ENCODE peak calls at places on chromosomes 7 and 10, in five cellular contexts. W, P, R, U and Z are unnamed samples.

GRCh38 chr10:69457771-69458237 is 6.5 kb downstream of the TSPAN15 start:
- DNase-seq in W (no peak), P (no peak), R (no peak), U (peak), Z (no peak)

GRCh38 chr10:12207114-12207513 is 11.1 kb downstream of the CDC123 start:
- DNase-seq in W (no peak), P (no peak), R (no peak), U (no peak), Z (no peak)

GRCh38 chr10:77247076-77247561 is 390.5 kb downstream of the KCNMA1 start:
- DNase-seq in W (peak), P (no peak), R (no peak), U (no peak), Z (no peak)

GRCh38 chr10:26755443-26755903 is 58.0 kb downstream of the PDSS1 start:
- DNase-seq in W (no peak), P (no peak), R (peak), U (peak), Z (peak)

GRCh38 chr7:156529982-156530381 is 110.6 kb upstream of the RNF32 start:
- DNase-seq in W (no peak), P (no peak), R (no peak), U (no peak), Z (no peak)

GRCh38 chr10:102152545-102152890 is 329 bp downstream of the NOLC1 start:
- DNase-seq in W (no peak), P (no peak), R (no peak), U (no peak), Z (no peak)

GRCh38 chr10:124174673-124175645 is 81.6 kb upstream of the CHST15 start:
- DNase-seq in W (no peak), P (no peak), R (no peak), U (no peak), Z (no peak)

GRCh38 chr7:47458057-47458456 is 123.9 kb downstream of the TNS3 start:
- DNase-seq in W (peak), P (no peak), R (no peak), U (no peak), Z (no peak)

GRCh38 chr7:130922206-130923112 is 188.5 kb upstream of the KLF14 start:
- DNase-seq in W (peak), P (no peak), R (no peak), U (no peak), Z (no peak)

GRCh38 chr7:154953006-154953684 is 49.8 kb downstream of the PAXIP1 start:
- DNase-seq in W (peak), P (peak), R (no peak), U (peak), Z (peak)

GRCh38 chr10:79347894-79348639 is 798 bp downstream of the PPIF start:
- DNase-seq in W (peak), P (no peak), R (no peak), U (peak), Z (peak)

GRCh38 chr7:19108985-19109946 is 8.2 kb downstream of the TWIST1 start:
- DNase-seq in W (no peak), P (no peak), R (no peak), U (no peak), Z (no peak)

GRCh38 chr10:125232841-125233240 is 72.5 kb upstream of the CTBP2 start:
- DNase-seq in W (no peak), P (no peak), R (no peak), U (no peak), Z (no peak)

GRCh38 chr7:143882611-143883078 is 19.3 kb downstream of the TCAF1 start:
- DNase-seq in W (peak), P (no peak), R (no peak), U (no peak), Z (no peak)

GRCh38 chr10:96999987-97000386 is 167.9 kb downstream of the LCOR start:
- DNase-seq in W (no peak), P (no peak), R (no peak), U (no peak), Z (no peak)

GRCh38 chr7:27169658-27170493 is 4.2 kb downstream of the HOXA10 start:
- DNase-seq in W (no peak), P (no peak), R (no peak), U (no peak), Z (no peak)

GRCh38 chr7:159328096-159328495 is 183.4 kb upstream of the VIPR2 start:
- DNase-seq in W (no peak), P (no peak), R (no peak), U (no peak), Z (peak)

GRCh38 chr7:122675011-122675410 is 23.9 kb downstream of the RNF133 start:
- DNase-seq in W (no peak), P (no peak), R (no peak), U (no peak), Z (no peak)

GRCh38 chr7:92768501-92769360 is 67.6 kb downstream of the CDK6 start:
- DNase-seq in W (no peak), P (no peak), R (peak), U (no peak), Z (no peak)

GRCh38 chr7:16491148-16491547 is 25.6 kb upstream of the SOSTDC1 start:
- DNase-seq in W (peak), P (no peak), R (no peak), U (no peak), Z (no peak)

GRCh38 chr10:2079603-2080078 is 342.3 kb upstream of the ADARB2 start:
- DNase-seq in W (peak), P (no peak), R (peak), U (no peak), Z (no peak)

GRCh38 chr10:114498413-114499111 is 94.3 kb upstream of the AFAP1L2 start:
- DNase-seq in W (no peak), P (no peak), R (peak), U (no peak), Z (no peak)

GRCh38 chr7:156220078-156220605 is 407.9 kb upstream of the SHH start:
- DNase-seq in W (no peak), P (no peak), R (no peak), U (no peak), Z (no peak)

GRCh38 chr10:47306429-47307210 is 6.6 kb downstream of the GDF10 start:
- DNase-seq in W (no peak), P (no peak), R (no peak), U (peak), Z (no peak)

GRCh38 chr10:47164800-47165128 is 135.2 kb upstream of the GDF10 start:
- DNase-seq in W (no peak), P (no peak), R (no peak), U (no peak), Z (no peak)

GRCh38 chr7:44978511-44979366 is at the start of gene MYO1G:
- DNase-seq in W (no peak), P (no peak), R (peak), U (no peak), Z (no peak)

GRCh38 chr7:158702196-158702595 is 2.4 kb downstream of the NCAPG2 start:
- DNase-seq in W (no peak), P (peak), R (no peak), U (no peak), Z (no peak)

GRCh38 chr10:75924309-75924920 is 493.0 kb downstream of the LRMDA start:
- DNase-seq in W (no peak), P (no peak), R (no peak), U (no peak), Z (no peak)

GRCh38 chr10:98365698-98366530 is 49.1 kb downstream of the PYROXD2 start:
- DNase-seq in W (no peak), P (no peak), R (no peak), U (no peak), Z (no peak)

GRCh38 chr7:34837316-34837715 is 179.3 kb downstream of the NPSR1 start:
- DNase-seq in W (no peak), P (no peak), R (no peak), U (no peak), Z (no peak)

GRCh38 chr10:89419548-89419947 is 5.2 kb downstream of the IFIT5 start:
- DNase-seq in W (no peak), P (no peak), R (no peak), U (no peak), Z (no peak)

GRCh38 chr7:128203710-128204214 is 37.3 kb upstream of the LEP start:
- DNase-seq in W (no peak), P (no peak), R (no peak), U (no peak), Z (no peak)

GRCh38 chr7:55365103-55365679 is at the start of gene LANCL2:
- DNase-seq in W (no peak), P (no peak), R (no peak), U (peak), Z (no peak)

GRCh38 chr7:106064329-106064728 is 47.8 kb downstream of the SYPL1 start:
- DNase-seq in W (no peak), P (no peak), R (no peak), U (no peak), Z (no peak)

GRCh38 chr10:8102708-8103401 is 48.4 kb downstream of the GATA3 start:
- DNase-seq in W (no peak), P (no peak), R (no peak), U (no peak), Z (no peak)

GRCh38 chr10:43867667-43868361 is 219.1 kb upstream of the ZNF32 start:
- DNase-seq in W (peak), P (no peak), R (no peak), U (no peak), Z (no peak)

GRCh38 chr10:96176985-96177384 is 46.9 kb downstream of the ZNF518A start:
- DNase-seq in W (no peak), P (no peak), R (no peak), U (no peak), Z (no peak)

GRCh38 chr10:71264345-71265200 is 52.2 kb downstream of the UNC5B start:
- DNase-seq in W (no peak), P (no peak), R (no peak), U (no peak), Z (no peak)

DNA sequence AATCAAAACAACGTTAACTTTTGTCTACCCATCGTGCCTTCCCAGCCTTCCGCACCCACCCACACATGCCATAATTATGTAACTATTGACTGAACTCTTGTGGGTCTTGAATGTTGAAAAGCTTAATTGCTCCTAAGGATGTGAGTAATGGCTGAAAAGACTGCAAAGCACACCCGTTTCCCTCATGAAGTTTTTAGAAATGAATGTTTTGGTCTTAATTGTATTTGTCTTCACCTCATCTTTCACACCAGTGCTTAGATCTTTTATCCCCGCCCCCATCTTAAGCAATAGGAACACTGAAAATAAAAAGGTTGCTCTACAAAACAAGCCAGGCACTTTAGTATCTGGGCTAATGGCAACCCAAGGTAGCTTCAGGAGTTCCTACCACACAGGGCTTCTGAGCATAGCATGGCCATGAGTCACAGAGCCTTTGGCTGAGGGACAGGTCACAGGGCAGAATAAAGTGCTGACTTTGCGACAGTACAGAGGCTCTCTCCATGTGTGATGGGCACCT is 690.5 kb downstream of the PARD3 start:
- DNase-seq in W (peak), P (no peak), R (no peak), U (no peak), Z (peak)
- TF ChIP-seq ATF3 in W (peak), P (no peak), R (no peak), U (no peak), Z (no peak)

DNA sequence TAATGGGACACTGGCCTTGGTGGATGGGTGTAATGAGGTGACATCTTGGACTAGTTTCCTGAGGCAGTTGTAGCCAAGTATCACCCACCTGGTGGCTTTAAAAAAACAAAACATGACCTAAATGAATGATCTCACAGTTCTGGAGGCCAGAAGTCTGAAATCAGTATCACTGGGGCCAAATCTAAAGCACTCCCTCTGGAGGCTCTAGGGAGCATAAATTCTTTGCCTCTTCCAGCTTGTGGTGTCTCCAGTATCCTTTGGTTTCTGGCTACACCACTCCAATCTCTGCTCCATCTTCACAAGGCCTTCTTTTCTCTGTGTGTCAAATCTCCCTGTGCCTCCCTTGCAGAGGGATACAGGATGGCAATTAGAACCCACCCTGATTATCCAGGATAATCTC is 342.9 kb downstream of the CALN1 start:
- DNase-seq in W (no peak), P (no peak), R (no peak), U (no peak), Z (no peak)
- TF ChIP-seq SP1 in W (no peak), P (no peak), R (no peak), U (no peak), Z (no peak)

GRCh38 chr10:132064082-132064755 is 1.5 kb upstream of the JAKMIP3 start:
- DNase-seq in W (no peak), P (no peak), R (no peak), U (peak), Z (no peak)

GRCh38 chr10:132066812-132067211 is 1.1 kb downstream of the JAKMIP3 start:
- DNase-seq in W (no peak), P (no peak), R (no peak), U (no peak), Z (no peak)

GRCh38 chr10:132064771-132065437 is 842 bp upstream of the JAKMIP3 start:
- DNase-seq in W (no peak), P (no peak), R (no peak), U (no peak), Z (no peak)

GRCh38 chr10:132066186-132066585 is 440 bp downstream of the JAKMIP3 start:
- DNase-seq in W (no peak), P (no peak), R (no peak), U (no peak), Z (no peak)

DNA sequence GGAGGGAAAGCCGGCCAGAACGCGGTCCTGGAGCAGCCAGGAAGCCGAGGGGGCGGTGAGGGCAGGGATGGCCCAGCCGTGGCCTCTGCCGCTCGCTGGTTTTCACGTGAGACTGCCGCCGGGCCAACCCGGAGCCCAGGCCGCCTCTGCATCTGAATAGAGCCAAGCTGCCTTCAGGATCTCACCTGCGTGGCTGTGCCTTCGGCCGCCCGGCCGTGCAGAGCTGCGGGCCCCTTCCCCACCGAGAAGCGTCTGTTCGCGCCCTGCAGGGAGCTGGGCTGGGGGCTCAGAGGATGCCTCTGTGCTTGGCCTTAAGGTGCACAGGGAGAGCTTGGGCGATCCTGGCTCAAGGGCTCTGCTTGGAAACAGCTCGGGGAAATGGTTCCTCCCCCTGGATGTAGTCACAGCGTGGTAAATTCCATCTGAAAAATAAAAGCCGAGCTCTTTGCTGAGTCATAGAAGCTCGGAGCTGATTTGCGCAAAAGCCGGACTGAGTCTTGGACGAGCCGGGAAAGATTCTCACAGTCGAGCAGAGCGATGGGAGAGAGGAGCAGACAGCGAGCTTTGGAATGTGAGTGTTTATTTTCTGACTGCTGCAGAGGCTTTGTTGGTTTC is at the start of gene JAKMIP3:
- DNase-seq in W (peak), P (no peak), R (no peak), U (peak), Z (no peak)
- TF ChIP-seq SRF in W (no peak), P (no peak), R (no peak), U (no peak), Z (no peak)

GRCh38 chr7:100847360-100847759 is 5.2 kb upstream of the SLC12A9 start:
- DNase-seq in W (no peak), P (no peak), R (no peak), U (no peak), Z (no peak)

GRCh38 chr7:100855515-100855914 is 3.0 kb downstream of the SLC12A9 start:
- DNase-seq in W (no peak), P (no peak), R (no peak), U (no peak), Z (no peak)

GRCh38 chr7:100854146-100854895 is 1.8 kb downstream of the SLC12A9 start:
- DNase-seq in W (no peak), P (no peak), R (no peak), U (no peak), Z (no peak)

GRCh38 chr7:100856871-100857282 is 4.4 kb downstream of the SLC12A9 start:
- DNase-seq in W (no peak), P (no peak), R (no peak), U (no peak), Z (no peak)

GRCh38 chr7:100852048-100852872 is at the start of gene SLC12A9:
- DNase-seq in W (peak), P (no peak), R (peak), U (peak), Z (peak)
- TF ChIP-seq ATF3 in W (no peak), P (no peak), R (peak), U (no peak), Z (no peak)

GRCh38 chr10:62627985-62628384 is 176.5 kb upstream of the ADO start:
- DNase-seq in W (no peak), P (no peak), R (no peak), U (no peak), Z (no peak)
- TF ChIP-seq SP1 in W (no peak), P (no peak), R (no peak), U (no peak), Z (no peak)